ENCODE peak calls at places on chromosomes 13 and 19, in five cellular contexts. One of them, this sample, is unnamed.

GRCh38 chr19:46141421-46141820 is 6.6 kb upstream of the IGFL2 start:
- DNase-seq in A549: no peak
- DNase-seq in IMR-90: no peak
- DNase-seq in HCT116: no peak
- DNase-seq in GM12878: no peak
- DNase-seq in this sample: no peak

GRCh38 chr19:3979674-3980352 is 5.5 kb downstream of the EEF2 start:
- DNase-seq in A549: no peak
- DNase-seq in IMR-90: no peak
- DNase-seq in HCT116: no peak
- DNase-seq in GM12878: no peak
- DNase-seq in this sample: no peak

GRCh38 chr19:1245884-1246816 is 2.2 kb upstream of the MIDN start:
- DNase-seq in A549: no peak
- DNase-seq in IMR-90: no peak
- DNase-seq in HCT116: no peak
- DNase-seq in GM12878: no peak
- DNase-seq in this sample: no peak

GRCh38 chr19:57934820-57935665 is at the start of gene ZNF418:
- DNase-seq in A549: peak; percentile 89
- DNase-seq in IMR-90: peak; percentile 84
- DNase-seq in HCT116: no peak
- DNase-seq in GM12878: peak; percentile 55
- DNase-seq in this sample: peak; percentile 76

GRCh38 chr19:8174706-8175105 is 25.3 kb upstream of the FBN3 start:
- DNase-seq in A549: no peak
- DNase-seq in IMR-90: peak; percentile 31
- DNase-seq in HCT116: no peak
- DNase-seq in GM12878: no peak
- DNase-seq in this sample: no peak

GRCh38 chr13:112966776-112967175 is 2.2 kb upstream of the MCF2L start:
- DNase-seq in A549: no peak
- DNase-seq in IMR-90: no peak
- DNase-seq in HCT116: no peak
- DNase-seq in GM12878: no peak
- DNase-seq in this sample: no peak

GRCh38 chr13:40149611-40150283 is 494.3 kb downstream of the COG6 start:
- DNase-seq in A549: peak; percentile 16
- DNase-seq in IMR-90: peak; percentile 53
- DNase-seq in HCT116: no peak
- DNase-seq in GM12878: no peak
- DNase-seq in this sample: peak; percentile 98

GRCh38 chr19:8663920-8664670 is 33.7 kb downstream of the NFILZ start:
- DNase-seq in A549: no peak
- DNase-seq in IMR-90: no peak
- DNase-seq in HCT116: no peak
- DNase-seq in GM12878: no peak
- DNase-seq in this sample: no peak

GRCh38 chr19:11089254-11090013 is at the start of gene LDLR:
- DNase-seq in A549: peak; percentile 94
- DNase-seq in IMR-90: peak; percentile 90
- DNase-seq in HCT116: peak; percentile 92
- DNase-seq in GM12878: peak; percentile 72
- DNase-seq in this sample: peak; percentile 86

GRCh38 chr13:40589285-40590109 is 76.9 kb downstream of the FOXO1 start:
- DNase-seq in A549: peak; percentile 11
- DNase-seq in IMR-90: no peak
- DNase-seq in HCT116: no peak
- DNase-seq in GM12878: peak; percentile 88
- DNase-seq in this sample: peak; percentile 94

GRCh38 chr13:25372275-25373081 is 704 bp downstream of the ATP8A2 start:
- DNase-seq in A549: no peak
- DNase-seq in IMR-90: no peak
- DNase-seq in HCT116: no peak
- DNase-seq in GM12878: no peak
- DNase-seq in this sample: no peak

GRCh38 chr19:35347930-35348298 is 212 bp downstream of the FFAR1 start:
- DNase-seq in A549: no peak
- DNase-seq in IMR-90: no peak
- DNase-seq in HCT116: no peak
- DNase-seq in GM12878: no peak
- DNase-seq in this sample: no peak

GRCh38 chr13:32075150-32075851 is 43.7 kb downstream of the FRY start:
- DNase-seq in A549: no peak
- DNase-seq in IMR-90: no peak
- DNase-seq in HCT116: no peak
- DNase-seq in GM12878: no peak
- DNase-seq in this sample: no peak

GRCh38 chr13:32170841-32171240 is 139.3 kb downstream of the FRY start:
- DNase-seq in A549: no peak
- DNase-seq in IMR-90: no peak
- DNase-seq in HCT116: no peak
- DNase-seq in GM12878: no peak
- DNase-seq in this sample: no peak

GRCh38 chr13:42497798-42498197 is 76.2 kb upstream of the TNFSF11 start:
- DNase-seq in A549: no peak
- DNase-seq in IMR-90: peak; percentile 40
- DNase-seq in HCT116: no peak
- DNase-seq in GM12878: peak; percentile 88
- DNase-seq in this sample: peak; percentile 82

GRCh38 chr19:15276620-15277019 is 44.4 kb upstream of the EPHX3 start:
- DNase-seq in A549: no peak
- DNase-seq in IMR-90: no peak
- DNase-seq in HCT116: no peak
- DNase-seq in GM12878: no peak
- DNase-seq in this sample: no peak

GRCh38 chr19:3047307-3048189 is 14.7 kb downstream of the TLE5 start:
- DNase-seq in A549: peak; percentile 77
- DNase-seq in IMR-90: peak; percentile 63
- DNase-seq in HCT116: peak; percentile 63
- DNase-seq in GM12878: no peak
- DNase-seq in this sample: peak; percentile 73

GRCh38 chr19:769610-770009 is 18.7 kb downstream of the MISP start:
- DNase-seq in A549: no peak
- DNase-seq in IMR-90: no peak
- DNase-seq in HCT116: no peak
- DNase-seq in GM12878: no peak
- DNase-seq in this sample: no peak

GRCh38 chr13:106533940-106534843 is 1.3 kb downstream of the EFNB2 start:
- DNase-seq in A549: no peak
- DNase-seq in IMR-90: peak; percentile 63
- DNase-seq in HCT116: no peak
- DNase-seq in GM12878: no peak
- DNase-seq in this sample: peak; percentile 67

DNA sequence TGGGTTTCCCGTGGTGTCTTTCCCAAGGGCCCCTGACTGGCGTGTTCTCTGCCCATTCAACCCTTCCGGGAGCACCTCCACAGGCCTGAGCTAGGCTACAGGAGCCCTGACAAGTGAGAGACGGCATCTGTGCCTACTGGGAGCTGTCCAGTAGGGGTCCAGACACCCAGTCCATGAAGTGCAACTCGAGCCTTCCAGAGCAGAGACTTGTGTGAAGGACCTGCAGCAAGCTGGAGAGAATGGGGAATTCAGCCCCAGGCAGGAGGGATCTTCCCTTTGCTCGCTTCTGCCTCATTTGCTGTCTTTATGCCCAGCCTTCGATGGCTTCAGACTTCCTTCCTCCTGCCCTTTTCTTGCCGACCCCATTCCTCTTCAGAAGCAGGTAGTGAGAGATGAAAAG is 327.4 kb downstream of the FGF9 start:
- DNase-seq in A549: no peak
- DNase-seq in IMR-90: no peak
- DNase-seq in HCT116: no peak
- DNase-seq in GM12878: no peak
- DNase-seq in this sample: no peak
- H3K4me2 ChIP-seq in A549: no peak overlapping the region
- H3K4me2 ChIP-seq in IMR-90: no peak overlapping the region
- H3K4me2 ChIP-seq in HCT116: no peak overlapping the region
- H3K4me2 ChIP-seq in GM12878: no peak overlapping the region
- H3K4me2 ChIP-seq in this sample: no peak overlapping the region

GRCh38 chr13:59607172-59607571 is 556.6 kb downstream of the DIAPH3 start:
- DNase-seq in A549: no peak
- DNase-seq in IMR-90: no peak
- DNase-seq in HCT116: no peak
- DNase-seq in GM12878: no peak
- DNase-seq in this sample: no peak

GRCh38 chr13:59607780-59608233 is 555.9 kb downstream of the DIAPH3 start:
- DNase-seq in A549: no peak
- DNase-seq in IMR-90: no peak
- DNase-seq in HCT116: no peak
- DNase-seq in GM12878: no peak
- DNase-seq in this sample: no peak

GRCh38 chr13:59601993-59602392 is 561.7 kb downstream of the DIAPH3 start:
- DNase-seq in A549: no peak
- DNase-seq in IMR-90: no peak
- DNase-seq in HCT116: no peak
- DNase-seq in GM12878: no peak
- DNase-seq in this sample: no peak

GRCh38 chr13:59609421-59609820 is 554.3 kb downstream of the DIAPH3 start:
- DNase-seq in A549: no peak
- DNase-seq in IMR-90: no peak
- DNase-seq in HCT116: no peak
- DNase-seq in GM12878: no peak
- DNase-seq in this sample: no peak

DNA sequence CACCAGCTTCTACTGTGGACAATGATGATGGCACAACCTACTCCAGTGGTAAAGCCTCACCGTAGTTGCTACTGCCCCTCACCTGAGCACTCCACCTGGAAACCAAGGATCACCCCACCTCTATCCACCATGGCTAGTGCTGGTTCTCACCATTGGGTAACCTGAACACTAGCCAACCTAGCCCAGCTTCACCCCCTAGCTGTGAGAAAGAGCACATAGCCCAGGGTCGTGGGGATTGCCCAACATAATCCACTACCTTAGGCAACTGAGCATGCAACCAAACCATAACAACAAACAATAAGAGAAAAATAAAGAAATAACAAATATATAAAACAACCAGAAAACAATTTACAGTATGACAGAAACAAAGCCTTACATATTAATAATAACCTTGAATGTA is 560.1 kb downstream of the DIAPH3 start:
- DNase-seq in A549: no peak
- DNase-seq in IMR-90: no peak
- DNase-seq in HCT116: no peak
- DNase-seq in GM12878: no peak
- DNase-seq in this sample: no peak
- TF ChIP-seq POLR2A in A549: no peak
- TF ChIP-seq POLR2A in IMR-90: no peak
- TF ChIP-seq POLR2A in HCT116: no peak
- TF ChIP-seq POLR2A in GM12878: no peak
- TF ChIP-seq POLR2A in this sample: no peak

DNA sequence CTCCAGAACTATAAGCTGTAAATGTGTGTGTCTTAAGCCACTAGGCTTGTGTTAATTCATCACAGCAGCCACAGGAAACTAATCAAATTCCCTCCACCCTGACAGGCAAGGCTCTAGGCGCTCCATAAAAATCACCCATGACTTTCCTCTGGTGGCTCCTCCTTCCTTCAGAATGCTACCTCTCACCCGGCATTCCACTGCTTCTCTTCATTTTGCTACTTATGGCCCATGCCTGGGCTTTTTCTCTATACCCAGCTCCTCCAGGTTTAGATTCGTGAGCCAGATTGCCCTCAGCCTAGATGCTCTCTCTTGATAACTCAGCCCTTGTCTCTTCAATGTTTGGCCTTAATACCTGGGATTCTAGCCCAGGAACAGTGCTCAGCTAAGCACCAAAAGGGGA is 36.4 kb upstream of the MBNL2 start:
- DNase-seq in A549: no peak
- DNase-seq in IMR-90: no peak
- DNase-seq in HCT116: no peak
- DNase-seq in GM12878: no peak
- DNase-seq in this sample: no peak
- H3K4me2 ChIP-seq in A549: no peak overlapping the region
- H3K4me2 ChIP-seq in IMR-90: no peak overlapping the region
- H3K4me2 ChIP-seq in HCT116: no peak overlapping the region
- H3K4me2 ChIP-seq in GM12878: no peak overlapping the region
- H3K4me2 ChIP-seq in this sample: no peak overlapping the region

GRCh38 chr13:114234645-114235421 is at the start of gene CDC16:
- DNase-seq in A549: peak; percentile 94
- DNase-seq in IMR-90: peak; percentile 89
- DNase-seq in HCT116: peak; percentile 90
- DNase-seq in GM12878: peak; percentile 57
- DNase-seq in this sample: peak; percentile 76
- TF ChIP-seq POLR2A in A549: peak; percentile 45
- TF ChIP-seq POLR2A in IMR-90: peak; percentile 26
- TF ChIP-seq POLR2A in HCT116: peak; percentile 18
- TF ChIP-seq POLR2A in GM12878: peak; percentile 86
- TF ChIP-seq POLR2A in this sample: no peak

DNA sequence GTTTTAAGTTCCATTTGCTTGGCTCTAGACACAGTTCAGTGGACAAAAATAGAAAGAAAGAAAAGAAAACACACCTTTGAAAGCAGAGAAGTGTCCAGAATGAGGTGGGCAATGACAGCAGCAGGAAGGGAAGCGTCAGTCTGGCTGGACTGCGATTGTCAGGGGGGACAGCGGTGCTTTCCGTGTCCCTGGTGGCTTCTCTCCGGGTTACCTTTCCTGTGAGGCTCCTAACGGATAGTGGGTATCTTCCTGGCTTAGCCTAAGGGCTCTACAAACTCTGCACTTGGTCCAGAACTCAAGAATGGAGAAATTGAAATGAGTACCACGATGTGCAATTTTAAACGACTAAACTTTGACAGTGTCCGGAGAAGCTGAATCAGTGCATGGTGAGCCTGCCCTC is 91.8 kb downstream of the TEX29 start:
- DNase-seq in A549: no peak
- DNase-seq in IMR-90: no peak
- DNase-seq in HCT116: no peak
- DNase-seq in GM12878: no peak
- DNase-seq in this sample: no peak
- H3K4me2 ChIP-seq in A549: no peak overlapping the region
- H3K4me2 ChIP-seq in IMR-90: no peak overlapping the region
- H3K4me2 ChIP-seq in HCT116: no peak overlapping the region
- H3K4me2 ChIP-seq in GM12878: no peak overlapping the region
- H3K4me2 ChIP-seq in this sample: no peak overlapping the region